ENCODE peak calls at places on chromosomes 16 and 17, in five cellular contexts. P is stimulated activated CD8-positive, alpha-beta memory T cell treated with anti-CD3 and anti-CD28 coated beads, Interleukin-4, amount 100 ng/mL, for 48 hours; M is sigmoid colon; J is EL; Z is GM23338. A is an unnamed sample.

GRCh38 chr17:44904001-44904984 is 5.0 kb upstream of the EFTUD2 start:
- DNase-seq in M (no peak), J (no peak), P (no peak), Z (no peak), A (peak; percentile 32)

GRCh38 chr16:25014500-25015147 is 545 bp downstream of the ARHGAP17 start:
- DNase-seq in M (peak; percentile 77), J (peak; percentile 60), Z (peak; percentile 70), P (peak; percentile 42), A (peak; percentile 63)

GRCh38 chr16:15682105-15682570 is 32.1 kb downstream of the NDE1 start:
- DNase-seq in Z (peak; percentile 78), M (no peak), P (peak; percentile 45), J (peak; percentile 76), A (no peak)

GRCh38 chr16:57528499-57529323 is 7.7 kb downstream of the CCDC102A start:
- DNase-seq in P (no peak), Z (peak; percentile 98), M (peak; percentile 64), J (no peak), A (peak; percentile 41)

GRCh38 chr17:9032583-9032982 is 11.3 kb downstream of the NTN1 start:
- DNase-seq in M (no peak), P (no peak), Z (no peak), J (no peak), A (no peak)

GRCh38 chr17:46020998-46021397 is 21.9 kb downstream of the STH start:
- DNase-seq in P (no peak), M (peak; percentile 32), Z (peak; percentile 40), J (no peak), A (no peak)

GRCh38 chr17:2852729-2853110 is 56.5 kb downstream of the RAP1GAP2 start:
- DNase-seq in M (no peak), P (no peak), Z (peak; percentile 73), J (no peak), A (no peak)

GRCh38 chr16:69565611-69566436 is at the start of gene NFAT5:
- DNase-seq in P (peak; percentile 93), Z (peak; percentile 93), M (peak; percentile 95), J (peak; percentile 88), A (peak; percentile 92)

GRCh38 chr17:38898812-38899348 is 26.5 kb upstream of the LASP1NB start:
- DNase-seq in P (peak; percentile 90), Z (no peak), M (no peak), J (no peak), A (peak; percentile 74)

GRCh38 chr17:5344914-5345313 is 62.8 kb downstream of the RABEP1 start:
- DNase-seq in P (no peak), J (no peak), Z (no peak), M (no peak), A (no peak)

GRCh38 chr16:51114369-51114768 is 36.7 kb downstream of the SALL1 start:
- DNase-seq in M (no peak), P (no peak), J (no peak), Z (peak; percentile 43), A (no peak)

GRCh38 chr17:4586043-4586442 is 1.7 kb downstream of the SMTNL2 start:
- DNase-seq in J (no peak), Z (no peak), M (peak; percentile 58), P (no peak), A (no peak)

GRCh38 chr17:78159575-78160158 is 8.7 kb upstream of the SYNGR2 start:
- DNase-seq in Z (no peak), M (no peak), P (no peak), J (peak; percentile 44), A (no peak)

GRCh38 chr17:61294777-61295176 is 104.9 kb upstream of the TBX2 start:
- DNase-seq in Z (no peak), J (peak; percentile 80), M (no peak), P (no peak), A (no peak)

GRCh38 chr17:50210249-50211225 is 9.1 kb upstream of the COL1A1 start:
- DNase-seq in Z (peak; percentile 72), P (peak; percentile 19), J (peak; percentile 100), M (peak; percentile 94), A (peak; percentile 75)

GRCh38 chr17:61813211-61813610 is 50.1 kb downstream of the BRIP1 start:
- DNase-seq in M (no peak), Z (no peak), P (no peak), J (no peak), A (no peak)

GRCh38 chr17:81706232-81706611 is 3.1 kb downstream of the MRPL12 start:
- DNase-seq in J (no peak), M (no peak), P (no peak), Z (no peak), A (no peak)

GRCh38 chr16:49519008-49519656 is 145.5 kb downstream of the C16orf78 start:
- DNase-seq in Z (no peak), M (no peak), P (no peak), J (no peak), A (no peak)

GRCh38 chr16:75398333-75398732 is 35.0 kb downstream of the CFDP1 start:
- DNase-seq in J (no peak), M (no peak), P (no peak), Z (no peak), A (no peak)

GRCh38 chr17:69555056-69555455 is 140.6 kb downstream of the MAP2K6 start:
- DNase-seq in Z (no peak), P (no peak), J (no peak), M (no peak), A (no peak)

GRCh38 chr17:71337903-71338302 is 782.9 kb upstream of the SOX9 start:
- DNase-seq in J (peak; percentile 10), M (no peak), Z (no peak), P (no peak), A (no peak)

GRCh38 chr16:13957197-13958078 is 37.5 kb downstream of the ERCC4 start:
- DNase-seq in P (no peak), J (peak; percentile 95), Z (no peak), M (peak; percentile 90), A (peak; percentile 78)

GRCh38 chr17:30095507-30096244 is 20.9 kb upstream of the NSRP1 start:
- DNase-seq in Z (peak; percentile 76), J (peak; percentile 79), M (no peak), P (no peak), A (no peak)

GRCh38 chr17:42953669-42954068 is 10.6 kb downstream of the AARSD1 start:
- DNase-seq in P (no peak), Z (no peak), J (no peak), M (no peak), A (no peak)

GRCh38 chr16:66399930-66400329 is 27.2 kb upstream of the BEAN1 start:
- DNase-seq in Z (no peak), P (no peak), M (no peak), J (no peak), A (no peak)

GRCh38 chr17:42883802-42884553 is 16.6 kb upstream of the G6PC1 start:
- DNase-seq in M (no peak), P (no peak), J (no peak), Z (no peak), A (no peak)

GRCh38 chr17:78747479-78747878 is 34.6 kb downstream of the CYTH1 start:
- DNase-seq in Z (no peak), P (no peak), J (no peak), M (no peak), A (no peak)

GRCh38 chr16:63372283-63372682 is 1336.0 kb upstream of the CDH8 start:
- DNase-seq in M (no peak), Z (no peak), J (no peak), P (no peak), A (no peak)

GRCh38 chr16:3189869-3190268 is 1.9 kb downstream of the OR1F1 start:
- DNase-seq in Z (no peak), P (no peak), M (no peak), J (no peak), A (no peak)

GRCh38 chr16:16828913-16829398 is 450.0 kb downstream of the NPIPA7 start:
- DNase-seq in J (no peak), Z (peak; percentile 37), M (no peak), P (no peak), A (no peak)

GRCh38 chr17:74859439-74860228 is at the start of gene GRIN2C:
- DNase-seq in M (no peak), P (peak; percentile 47), J (no peak), Z (no peak), A (no peak)